ENCODE peak calls at places on chromosomes 16 and 17, in six cellular contexts. O, J, N, H, B and K are unnamed samples.
A peak's percentile ranks its signal among the peaks of the same experiment; 100 is the strongest.

GRCh38 chr17:48162946-48163506 is 55.5 kb downstream of the SNX11 start:
- DNase-seq in O (no peak), J (no peak), N (no peak), H (no peak), B (no peak), K (no peak)

GRCh38 chr17:47720754-47721533 is 12.1 kb upstream of the TBX21 start:
- DNase-seq in O (no peak), J (no peak), N (no peak), H (peak; percentile 57), B (peak; percentile 48), K (no peak)

GRCh38 chr17:17971431-17972125 is 622 bp downstream of the TOM1L2 start:
- DNase-seq in O (no peak), J (peak; percentile 45), N (no peak), H (peak; percentile 32), B (peak; percentile 36), K (peak; percentile 73)

GRCh38 chr16:85391769-85392583 is 221.1 kb upstream of the GSE1 start:
- DNase-seq in O (no peak), J (no peak), N (no peak), H (no peak), B (no peak), K (no peak)

GRCh38 chr17:65918921-65919546 is 272.9 kb downstream of the CEP112 start:
- DNase-seq in O (peak; percentile 7), J (peak; percentile 14), N (no peak), H (no peak), B (peak; percentile 52), K (no peak)

GRCh38 chr17:61399131-61400057 is at the start of gene TBX2:
- DNase-seq in O (no peak), J (peak; percentile 94), N (no peak), H (no peak), B (peak; percentile 67), K (no peak)

GRCh38 chr17:81924557-81925532 is 2.7 kb downstream of the MAFG start:
- DNase-seq in O (no peak), J (peak; percentile 62), N (no peak), H (no peak), B (peak; percentile 62), K (no peak)

GRCh38 chr16:85785927-85786326 is 13.4 kb downstream of the EMC8 start:
- DNase-seq in O (no peak), J (no peak), N (no peak), H (no peak), B (no peak), K (no peak)

GRCh38 chr17:18017958-18018357 is 21.0 kb downstream of the ATPAF2 start:
- DNase-seq in O (peak; percentile 17), J (no peak), N (no peak), H (no peak), B (no peak), K (no peak)

GRCh38 chr17:4860651-4861050 is 27.5 kb downstream of the MINK1 start:
- DNase-seq in O (no peak), J (no peak), N (no peak), H (no peak), B (no peak), K (no peak)

GRCh38 chr17:61794242-61794641 is 69.1 kb downstream of the BRIP1 start:
- DNase-seq in O (no peak), J (no peak), N (no peak), H (no peak), B (no peak), K (no peak)

GRCh38 chr17:1267471-1267947 is 2.7 kb upstream of the BHLHA9 start:
- DNase-seq in O (no peak), J (no peak), N (no peak), H (no peak), B (peak; percentile 50), K (no peak)

GRCh38 chr17:45790296-45790922 is 6.3 kb downstream of the CRHR1 start:
- DNase-seq in O (no peak), J (no peak), N (no peak), H (no peak), B (no peak), K (no peak)

GRCh38 chr17:64411999-64412771 is 21.5 kb upstream of the PECAM1 start:
- DNase-seq in O (peak; percentile 98), J (peak; percentile 11), N (no peak), H (no peak), B (peak; percentile 87), K (peak; percentile 25)

GRCh38 chr16:88782454-88783390 is 2.3 kb downstream of the PIEZO1 start:
- DNase-seq in O (no peak), J (no peak), N (no peak), H (peak; percentile 59), B (no peak), K (peak; percentile 57)

GRCh38 chr17:44922746-44923470 is 7.6 kb upstream of the GFAP start:
- DNase-seq in O (no peak), J (no peak), N (no peak), H (no peak), B (no peak), K (no peak)

GRCh38 chr17:45376606-45377005 is 56.1 kb downstream of the ARHGAP27 start:
- DNase-seq in O (no peak), J (no peak), N (no peak), H (no peak), B (no peak), K (no peak)

GRCh38 chr17:39935896-39936295 is 8.4 kb downstream of the LRRC3C start:
- DNase-seq in O (no peak), J (no peak), N (no peak), H (no peak), B (no peak), K (no peak)

GRCh38 chr17:49497147-49498036 is 2.3 kb downstream of the NGFR start:
- DNase-seq in O (no peak), J (peak; percentile 89), N (no peak), H (no peak), B (peak; percentile 94), K (no peak)

GRCh38 chr17:40551091-40551873 is 14.0 kb downstream of the CCR7 start:
- DNase-seq in O (no peak), J (no peak), N (no peak), H (no peak), B (no peak), K (no peak)

GRCh38 chr16:11032922-11033291 is 88.5 kb downstream of the CLEC16A start:
- DNase-seq in O (no peak), J (peak; percentile 32), N (no peak), H (no peak), B (peak; percentile 73), K (no peak)